ENCODE peak calls at places on chromosomes 16 and 17, in four cellular contexts. One of them, this sample, is unnamed.

GRCh38 chr17:3730881-3731429 is 7.3 kb downstream of the HASPIN start:
- DNase-seq in HL-60: no peak
- DNase-seq in K562: no peak
- DNase-seq in GM12878: no peak
- DNase-seq in this sample: no peak

GRCh38 chr17:57294629-57295501 is 38.5 kb downstream of the MSI2 start:
- DNase-seq in GM12878: no peak
- DNase-seq in K562: peak
- DNase-seq in HL-60: no peak
- DNase-seq in this sample: no peak

GRCh38 chr16:15952265-15952711 is 2.9 kb downstream of the ABCC1 start:
- DNase-seq in HL-60: peak
- DNase-seq in K562: peak
- DNase-seq in GM12878: no peak
- DNase-seq in this sample: no peak

GRCh38 chr17:58694302-58694701 is 1.9 kb downstream of the RAD51C start:
- DNase-seq in K562: no peak
- DNase-seq in HL-60: no peak
- DNase-seq in GM12878: no peak
- DNase-seq in this sample: no peak

GRCh38 chr16:86576591-86577313 is 1.6 kb upstream of the FOXL1 start:
- DNase-seq in K562: no peak
- DNase-seq in GM12878: no peak
- DNase-seq in HL-60: no peak
- DNase-seq in this sample: no peak

GRCh38 chr17:79420318-79421243 is 190.3 kb downstream of the RBFOX3 start:
- DNase-seq in HL-60: no peak
- DNase-seq in GM12878: no peak
- DNase-seq in K562: peak
- DNase-seq in this sample: no peak

GRCh38 chr17:77800832-77801231 is 157.7 kb upstream of the TNRC6C start:
- DNase-seq in GM12878: no peak
- DNase-seq in HL-60: no peak
- DNase-seq in K562: no peak
- DNase-seq in this sample: no peak

GRCh38 chr16:67252806-67253497 is 4.2 kb downstream of the SLC9A5 start:
- DNase-seq in HL-60: no peak
- DNase-seq in GM12878: no peak
- DNase-seq in K562: no peak
- DNase-seq in this sample: no peak

GRCh38 chr16:1057252-1057932 is 15.2 kb upstream of the SSTR5 start:
- DNase-seq in K562: peak
- DNase-seq in GM12878: no peak
- DNase-seq in HL-60: peak
- DNase-seq in this sample: peak

GRCh38 chr16:66374176-66374575 is 7.7 kb downstream of the CDH5 start:
- DNase-seq in K562: no peak
- DNase-seq in GM12878: no peak
- DNase-seq in HL-60: no peak
- DNase-seq in this sample: no peak

GRCh38 chr17:80998388-80999223 is 7.0 kb downstream of the CHMP6 start:
- DNase-seq in K562: no peak
- DNase-seq in HL-60: no peak
- DNase-seq in GM12878: no peak
- DNase-seq in this sample: peak

GRCh38 chr16:30365200-30365599 is 5.1 kb downstream of the TBC1D10B start:
- DNase-seq in HL-60: no peak
- DNase-seq in K562: no peak
- DNase-seq in GM12878: no peak
- DNase-seq in this sample: no peak

GRCh38 chr16:81489547-81490267 is 45.1 kb downstream of the CMIP start:
- DNase-seq in HL-60: no peak
- DNase-seq in GM12878: no peak
- DNase-seq in K562: no peak
- DNase-seq in this sample: no peak

GRCh38 chr16:19184823-19185509 is 16.9 kb downstream of the SYT17 start:
- DNase-seq in K562: no peak
- DNase-seq in GM12878: no peak
- DNase-seq in HL-60: no peak
- DNase-seq in this sample: no peak

GRCh38 chr16:55717326-55717725 is 61.5 kb downstream of the SLC6A2 start:
- DNase-seq in K562: no peak
- DNase-seq in GM12878: no peak
- DNase-seq in HL-60: no peak
- DNase-seq in this sample: no peak

GRCh38 chr17:64369007-64369893 is 21.4 kb downstream of the PECAM1 start:
- DNase-seq in GM12878: no peak
- DNase-seq in K562: peak
- DNase-seq in HL-60: no peak
- DNase-seq in this sample: no peak
- TF ChIP-seq SPI1 in GM12878: no peak
- TF ChIP-seq SPI1 in K562: no peak
- TF ChIP-seq SPI1 in HL-60: no peak
- TF ChIP-seq SPI1 in this sample: no peak

DNA sequence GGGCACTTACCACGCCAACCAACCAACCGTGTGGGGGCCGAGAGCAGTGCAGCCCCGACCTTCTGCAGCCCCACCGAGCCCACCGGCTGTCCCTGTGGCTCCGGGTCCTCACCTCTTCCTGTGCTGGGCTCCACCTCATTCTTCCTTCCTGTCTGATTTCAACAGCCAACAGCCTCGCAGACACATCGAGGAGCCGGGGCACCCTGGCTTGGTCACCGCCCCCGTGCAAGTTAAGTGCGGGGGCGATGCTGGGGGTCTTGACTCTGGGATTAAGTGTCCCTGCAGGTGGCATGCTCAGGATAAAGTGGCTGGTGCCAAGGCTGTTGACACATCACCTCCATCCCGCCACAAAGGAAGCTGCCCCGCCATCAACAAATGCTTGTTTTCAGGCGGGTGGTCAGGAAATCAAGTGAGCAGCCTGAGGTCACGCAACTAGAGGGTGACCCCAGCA is at the start of gene NLRC3:
- DNase-seq in GM12878: no peak
- DNase-seq in K562: no peak
- DNase-seq in HL-60: peak
- DNase-seq in this sample: no peak
- TF ChIP-seq POLR2AphosphoS5 in GM12878: no peak
- TF ChIP-seq POLR2AphosphoS5 in K562: no peak
- TF ChIP-seq POLR2AphosphoS5 in HL-60: no peak
- TF ChIP-seq POLR2AphosphoS5 in this sample: no peak

GRCh38 chr16:3121843-3122467 is 9.6 kb downstream of the ZNF205 start:
- DNase-seq in K562: no peak
- DNase-seq in GM12878: no peak
- DNase-seq in HL-60: no peak
- DNase-seq in this sample: no peak
- TF ChIP-seq SPI1 in K562: no peak
- TF ChIP-seq SPI1 in GM12878: no peak
- TF ChIP-seq SPI1 in HL-60: no peak
- TF ChIP-seq SPI1 in this sample: no peak

GRCh38 chr17:64015447-64015846 is 5.0 kb downstream of the ICAM2 start:
- DNase-seq in K562: no peak
- DNase-seq in HL-60: no peak
- DNase-seq in GM12878: no peak
- DNase-seq in this sample: no peak

GRCh38 chr17:64019486-64020067 is 856 bp downstream of the ICAM2 start:
- DNase-seq in K562: no peak
- DNase-seq in GM12878: peak
- DNase-seq in HL-60: no peak
- DNase-seq in this sample: no peak

GRCh38 chr17:64016248-64016784 is 4.1 kb downstream of the ICAM2 start:
- DNase-seq in GM12878: no peak
- DNase-seq in HL-60: no peak
- DNase-seq in K562: no peak
- DNase-seq in this sample: no peak

GRCh38 chr17:64016974-64017373 is 3.5 kb downstream of the ICAM2 start:
- DNase-seq in GM12878: no peak
- DNase-seq in K562: no peak
- DNase-seq in HL-60: no peak
- DNase-seq in this sample: no peak

DNA sequence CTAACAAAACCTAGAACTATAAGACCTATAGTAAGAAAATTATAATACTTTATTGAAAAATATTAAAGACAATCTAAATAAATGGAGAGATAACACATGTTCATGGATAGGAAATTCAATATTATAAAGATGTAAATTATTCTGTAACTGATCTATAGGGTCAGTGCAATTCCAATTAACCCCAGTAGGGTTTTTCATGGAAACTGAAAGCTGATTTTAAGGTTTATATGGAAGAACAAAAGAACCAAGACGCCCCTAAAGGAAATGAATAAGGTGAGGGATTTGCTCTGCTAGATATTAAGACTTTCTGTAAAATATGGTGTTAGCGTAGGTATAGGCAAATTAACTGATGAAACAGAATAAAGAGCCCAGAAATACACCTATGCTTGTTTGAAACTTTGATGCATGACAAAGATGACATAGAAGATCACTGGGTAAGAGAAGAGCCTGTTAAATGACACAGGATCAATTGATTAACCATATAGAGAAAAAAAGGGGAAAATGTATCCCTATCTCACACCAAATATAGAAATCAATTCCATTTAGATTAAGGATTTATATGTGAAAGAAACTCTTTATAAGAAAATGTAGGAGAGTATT is 3.0 kb downstream of the ICAM2 start:
- DNase-seq in HL-60: no peak
- DNase-seq in GM12878: no peak
- DNase-seq in K562: no peak
- DNase-seq in this sample: no peak
- TF ChIP-seq POLR2AphosphoS5 in HL-60: no peak
- TF ChIP-seq POLR2AphosphoS5 in GM12878: no peak
- TF ChIP-seq POLR2AphosphoS5 in K562: no peak
- TF ChIP-seq POLR2AphosphoS5 in this sample: no peak

DNA sequence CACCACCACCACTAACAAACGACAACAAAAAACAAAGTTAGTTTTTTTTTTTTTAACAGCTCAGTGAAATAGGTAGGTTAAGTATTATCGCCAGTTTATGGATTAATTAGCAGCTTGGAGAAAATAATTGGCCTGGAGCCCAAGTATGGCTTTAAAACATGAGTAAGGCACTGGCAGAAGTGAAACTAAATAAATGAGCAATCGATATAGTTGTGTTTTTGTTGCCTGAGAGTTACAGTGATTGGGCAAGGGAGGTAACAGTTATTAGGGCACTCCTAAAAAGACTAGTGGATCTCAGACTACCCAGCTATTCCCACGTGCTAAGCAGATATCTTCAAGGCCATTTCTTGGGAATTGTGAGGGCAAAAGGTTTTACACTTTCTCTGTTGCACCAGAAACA is 2.4 kb downstream of the MLKL start:
- DNase-seq in HL-60: no peak
- DNase-seq in GM12878: peak
- DNase-seq in K562: no peak
- DNase-seq in this sample: no peak
- TF ChIP-seq SPI1 in HL-60: no peak
- TF ChIP-seq SPI1 in GM12878: peak
- TF ChIP-seq SPI1 in K562: no peak
- TF ChIP-seq SPI1 in this sample: peak

DNA sequence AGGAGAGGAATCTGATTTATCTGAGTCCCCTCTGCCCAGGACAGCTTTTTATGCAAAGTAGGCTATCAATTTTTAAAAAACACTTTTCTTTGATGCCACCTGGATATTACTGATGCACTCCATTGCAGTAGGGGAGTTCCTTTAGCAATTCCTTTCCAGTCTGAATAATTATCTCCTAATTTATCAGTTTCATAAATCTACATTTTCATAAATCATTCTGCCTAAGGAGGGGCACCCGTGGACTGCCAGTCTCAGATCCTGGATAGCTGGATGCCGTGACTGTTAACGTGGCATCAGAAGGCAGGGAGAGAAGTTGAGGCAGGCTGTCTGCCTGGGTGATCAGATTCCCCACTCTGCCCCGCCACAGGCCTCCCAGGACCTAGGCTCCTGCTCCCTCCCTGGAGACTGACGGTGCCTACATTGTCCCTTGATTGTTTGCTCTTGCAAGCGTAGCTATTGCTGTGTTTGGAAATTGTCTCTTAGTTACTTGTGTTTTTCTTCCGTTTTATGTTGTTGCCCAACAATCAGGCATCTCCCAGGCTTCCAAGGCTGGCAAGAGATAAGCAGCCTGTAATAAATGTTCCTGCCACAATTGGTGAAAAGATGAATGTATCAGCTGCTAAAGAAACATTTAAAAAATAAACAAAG is 75.2 kb downstream of the KATNIP start:
- DNase-seq in HL-60: no peak
- DNase-seq in K562: no peak
- DNase-seq in GM12878: no peak
- DNase-seq in this sample: no peak
- TF ChIP-seq POLR2AphosphoS5 in HL-60: no peak
- TF ChIP-seq POLR2AphosphoS5 in K562: no peak
- TF ChIP-seq POLR2AphosphoS5 in GM12878: no peak
- TF ChIP-seq POLR2AphosphoS5 in this sample: no peak